ENCODE peak calls at places on chromosomes 4 and X, in five cellular contexts. D is SW480, L is NCI-H1436, M is kidney, C is hypothalamus. G is an unnamed sample.

GRCh38 chrX:133323450-133323849 is 91.8 kb downstream of the GPC4 start:
- DNase-seq in D (no peak), L (no peak), M (no peak), C (no peak), G (no peak)

GRCh38 chr4:142379277-142380051 is 466.6 kb downstream of the INPP4B start:
- DNase-seq in D (peak; percentile 48), L (no peak), M (no peak), C (no peak), G (no peak)

GRCh38 chr4:120694973-120695372 is 227.6 kb downstream of the PRDM5 start:
- DNase-seq in D (no peak), L (no peak), M (no peak), C (no peak), G (no peak)

GRCh38 chr4:41967392-41967791 is 14.2 kb upstream of the DCAF4L1 start:
- DNase-seq in D (no peak), L (no peak), M (no peak), C (no peak), G (no peak)

GRCh38 chr4:61532324-61532723 is 332.2 kb downstream of the ADGRL3 start:
- DNase-seq in D (no peak), L (no peak), M (no peak), C (no peak), G (no peak)

GRCh38 chr4:87219648-87220093 is 747 bp downstream of the KLHL8 start:
- DNase-seq in D (peak; percentile 24), L (no peak), M (peak; percentile 85), C (peak; percentile 36), G (peak; percentile 58)

GRCh38 chr4:182649698-182650477 is 267.3 kb downstream of the DCTD start:
- DNase-seq in D (no peak), L (no peak), M (no peak), C (no peak), G (no peak)

GRCh38 chrX:25226151-25226550 is 210.4 kb upstream of the ARX start:
- DNase-seq in D (no peak), L (no peak), M (peak; percentile 32), C (no peak), G (no peak)

GRCh38 chr4:84578540-84579409 is 4.2 kb upstream of the CDS1 start:
- DNase-seq in D (peak; percentile 17), L (no peak), M (no peak), C (peak; percentile 11), G (peak; percentile 31)

GRCh38 chr4:40621229-40621591 is 8.5 kb downstream of the RBM47 start:
- DNase-seq in D (no peak), L (peak; percentile 47), M (no peak), C (no peak), G (no peak)

G was measured in head of caudate nucleus.